ENCODE peak calls at places on chromosomes 2 and 18, in nine cellular contexts. W is psoas muscle; O is skeletal muscle cell; E is HAP-1; P is cardiac fibroblast; Z is aorta; V is fibroblast of the aortic adventitia; Y is CD4-positive, CD25-positive, alpha-beta regulatory T cell; K is upper lobe of right lung. D is an unnamed sample.

GRCh38 chr2:41294331-41294730 is 753.5 kb upstream of the PKDCC start:
- DNase-seq in Y (no peak), V (no peak), K (no peak), Z (no peak), E (no peak), O (no peak), P (peak), W (no peak), D (no peak)

GRCh38 chr2:2587364-2587763 is 256.3 kb upstream of the MYT1L start:
- DNase-seq in K (no peak), Y (no peak), Z (no peak), W (no peak), V (no peak), E (no peak), O (no peak), P (no peak), D (no peak)

GRCh38 chr2:159592446-159592845 is 23.9 kb downstream of the BAZ2B start:
- DNase-seq in E (no peak), Y (no peak), O (no peak), K (no peak), Z (no peak), P (peak), V (no peak), W (no peak), D (no peak)

GRCh38 chr18:79705272-79705671 is 25.7 kb downstream of the CTDP1 start:
- DNase-seq in Z (no peak), E (no peak), O (no peak), Y (no peak), K (no peak), P (no peak), W (no peak), V (no peak), D (no peak)

GRCh38 chr2:68134120-68134519 is 23.6 kb upstream of the PNO1 start:
- DNase-seq in P (no peak), K (no peak), Y (no peak), E (no peak), Z (no peak), W (no peak), V (no peak), O (no peak), D (no peak)

GRCh38 chr2:188596054-188596453 is 304.4 kb downstream of the GULP1 start:
- DNase-seq in W (no peak), K (no peak), O (no peak), E (no peak), V (no peak), Z (no peak), P (peak), Y (no peak), D (peak)

GRCh38 chr18:46464926-46465655 is 191.9 kb downstream of the LOXHD1 start:
- DNase-seq in W (no peak), Y (no peak), K (no peak), P (no peak), E (no peak), V (no peak), Z (no peak), O (no peak), D (no peak)

GRCh38 chr2:41160439-41160838 is 708.5 kb upstream of the SLC8A1 start:
- DNase-seq in K (no peak), E (no peak), O (no peak), V (no peak), Z (no peak), P (no peak), Y (peak), W (no peak), D (no peak)

GRCh38 chr2:18787726-18788125 is 198.4 kb upstream of the NT5C1B start:
- DNase-seq in K (no peak), V (no peak), W (no peak), Y (no peak), O (no peak), Z (no peak), P (peak), E (no peak), D (no peak)

GRCh38 chr2:61816480-61817355 is 37.1 kb downstream of the FAM161A start:
- DNase-seq in E (no peak), V (no peak), Y (no peak), P (no peak), K (no peak), Z (no peak), W (no peak), O (no peak), D (no peak)

GRCh38 chr2:96856776-96857673 is 791 bp downstream of the ANKRD39 start:
- DNase-seq in K (no peak), Z (peak), E (peak), O (no peak), Y (peak), V (peak), P (peak), W (no peak), D (peak)

GRCh38 chr18:12604445-12605007 is 53.4 kb downstream of the SPIRE1 start:
- DNase-seq in W (no peak), V (no peak), Z (no peak), E (no peak), O (no peak), K (no peak), P (no peak), Y (no peak), D (peak)

GRCh38 chr18:6328624-6329016 is 86.1 kb downstream of the L3MBTL4 start:
- DNase-seq in V (no peak), K (no peak), Z (no peak), Y (no peak), W (no peak), O (no peak), E (no peak), P (no peak), D (no peak)

GRCh38 chr18:54607213-54607934 is 16.3 kb downstream of the DYNAP start:
- DNase-seq in O (no peak), V (peak), P (peak), W (no peak), Y (no peak), Z (no peak), K (no peak), E (peak), D (no peak)

GRCh38 chr18:72460210-72460680 is 83.9 kb downstream of the CBLN2 start:
- DNase-seq in O (peak), Y (no peak), P (no peak), K (no peak), V (no peak), E (no peak), W (no peak), Z (no peak), D (no peak)

GRCh38 chr2:217433522-217433921 is 569.3 kb downstream of the TNS1 start:
- DNase-seq in K (no peak), E (no peak), V (no peak), Y (no peak), P (no peak), Z (no peak), W (no peak), O (no peak), D (no peak)

GRCh38 chr2:189954989-189955388 is 107.5 kb downstream of the MSTN start:
- DNase-seq in E (no peak), W (no peak), O (no peak), P (no peak), V (no peak), K (no peak), Y (no peak), Z (no peak), D (no peak)

GRCh38 chr18:46448347-46448746 is 208.7 kb downstream of the LOXHD1 start:
- DNase-seq in O (no peak), V (no peak), Y (no peak), P (no peak), E (no peak), K (no peak), W (no peak), Z (no peak), D (no peak)

GRCh38 chr2:26483957-26484565 is 6.1 kb upstream of the OTOF start:
- DNase-seq in V (peak), Z (peak), Y (no peak), O (no peak), K (no peak), P (no peak), E (no peak), W (no peak), D (no peak)

GRCh38 chr2:218465987-218466633 is 47.2 kb downstream of the VIL1 start:
- DNase-seq in K (no peak), W (no peak), Z (no peak), Y (peak), O (no peak), P (peak), E (no peak), V (peak), D (peak)

GRCh38 chr2:27884546-27884945 is 5.6 kb downstream of the RBKS start:
- DNase-seq in K (no peak), Z (no peak), P (no peak), W (no peak), Y (no peak), V (no peak), E (no peak), O (no peak), D (no peak)

GRCh38 chr2:133674433-133675331 is 106.4 kb upstream of the NCKAP5 start:
- DNase-seq in Y (no peak), W (peak), O (peak), Z (no peak), K (peak), V (peak), P (peak), E (peak), D (peak)

GRCh38 chr2:43077876-43078275 is 148.5 kb downstream of the ZFP36L2 start:
- DNase-seq in Y (no peak), O (no peak), K (no peak), V (no peak), P (no peak), E (no peak), Z (no peak), W (no peak), D (no peak)

GRCh38 chr2:156400704-156401678 is 35.2 kb upstream of the GPD2 start:
- DNase-seq in Y (peak), Z (peak), V (peak), P (peak), E (peak), O (peak), K (peak), W (peak), D (peak)

GRCh38 chr2:186125156-186125555 is 360.9 kb upstream of the ZC3H15 start:
- DNase-seq in Z (no peak), V (peak), E (peak), O (no peak), W (no peak), K (no peak), Y (no peak), P (no peak), D (no peak)

GRCh38 chr2:219987830-219988229 is 360.4 kb downstream of the SLC4A3 start:
- DNase-seq in P (peak), V (peak), K (no peak), Y (no peak), E (no peak), W (no peak), Z (no peak), O (peak), D (peak)

GRCh38 chr2:103401621-103402020 is 639.8 kb downstream of the TMEM182 start:
- DNase-seq in K (no peak), E (no peak), V (no peak), Z (no peak), O (no peak), P (peak), Y (no peak), W (no peak), D (no peak)

GRCh38 chr2:75099521-75099922 is 99.8 kb downstream of the TACR1 start:
- DNase-seq in E (no peak), Y (no peak), W (no peak), P (no peak), O (no peak), Z (no peak), V (no peak), K (no peak), D (no peak)

GRCh38 chr2:28716265-28716865 is 35.3 kb upstream of the PPP1CB start:
- DNase-seq in K (no peak), V (peak), Y (no peak), W (peak), Z (no peak), E (no peak), O (peak), P (peak), D (peak)

GRCh38 chr18:35041752-35042379 is 653 bp downstream of the MAPRE2 start:
- DNase-seq in O (no peak), K (no peak), E (peak), W (no peak), V (no peak), Y (peak), Z (no peak), P (peak), D (no peak)

GRCh38 chr2:238238766-238239551 is 879 bp downstream of the HES6 start:
- DNase-seq in P (no peak), O (no peak), K (peak), W (peak), Z (no peak), Y (peak), V (no peak), E (no peak), D (no peak)
- H3K4me3 ChIP-seq in P (peak), O (peak), K (peak), W (peak), Z (peak), Y (no peak), V (peak), E (peak), D (peak)

DNA sequence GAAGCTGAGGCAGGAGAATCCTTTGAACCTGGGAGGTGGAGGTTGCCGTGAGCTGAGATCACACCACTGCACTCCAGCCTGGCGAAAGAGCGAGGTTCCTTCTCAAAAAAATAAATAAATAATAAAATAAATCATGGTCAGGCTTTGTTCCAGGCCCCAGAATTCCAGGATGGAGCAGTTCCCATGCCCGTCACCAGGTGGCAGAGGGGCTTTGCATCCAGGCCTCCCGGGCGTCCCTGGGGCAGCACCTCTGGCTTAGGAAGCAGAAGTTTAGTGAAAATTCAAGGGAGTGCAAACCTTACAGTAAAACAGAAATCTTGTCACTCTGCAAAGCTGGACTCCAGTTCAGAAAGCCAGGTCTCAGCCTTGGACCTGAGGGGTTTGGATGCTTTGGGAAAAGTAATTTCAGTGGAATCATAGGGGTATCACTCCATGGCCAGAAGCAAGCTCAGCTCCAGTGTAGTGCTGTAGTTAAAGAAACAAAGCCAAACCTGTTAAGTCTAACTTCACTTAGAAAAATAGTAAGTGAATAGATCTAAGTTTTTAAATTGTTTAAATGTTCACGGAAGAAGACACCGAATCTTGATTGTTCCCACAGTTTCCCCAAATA is 512.7 kb downstream of the CMPK2 start:
- DNase-seq in Z (no peak), Y (no peak), V (peak), W (peak), O (no peak), P (no peak), E (no peak), K (peak), D (no peak)
- H3K4me3 ChIP-seq in Z (no peak), Y (no peak), V (no peak), W (no peak), O (no peak), P (no peak), E (no peak), K (no peak), D (no peak)

DNA sequence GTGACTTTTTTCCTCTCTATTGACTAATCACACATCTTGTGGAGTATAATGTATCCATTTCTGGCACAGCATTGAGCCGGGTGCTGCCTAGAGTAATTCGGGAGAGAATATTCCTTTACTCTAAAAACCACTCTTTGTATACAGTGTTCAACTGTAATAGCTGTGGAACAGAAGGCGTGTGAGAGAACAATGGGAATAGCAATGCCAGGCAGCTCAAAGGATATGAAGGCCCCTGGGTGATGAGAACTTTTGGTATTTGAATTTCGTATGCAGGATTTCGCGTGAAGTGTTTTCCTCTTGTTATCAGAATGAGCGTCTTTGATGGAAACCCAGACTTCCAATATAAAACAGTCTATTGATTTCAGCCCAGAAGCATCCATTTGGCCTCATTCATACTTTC is 84.6 kb upstream of the MAP3K20 start:
- DNase-seq in K (no peak), Y (no peak), E (peak), Z (no peak), V (no peak), W (no peak), P (no peak), O (no peak), D (no peak)
- H3K4me3 ChIP-seq in K (no peak), Y (no peak), E (no peak), Z (no peak), V (no peak), W (no peak), P (no peak), O (no peak), D (no peak)

GRCh38 chr2:100212820-100213219 is 70.4 kb upstream of the AFF3 start:
- DNase-seq in O (no peak), Y (no peak), K (no peak), E (no peak), P (no peak), Z (no peak), W (no peak), V (no peak), D (no peak)
- H3K4me3 ChIP-seq in O (no peak), Y (no peak), K (no peak), E (no peak), P (no peak), Z (no peak), W (no peak), V (no peak), D (no peak)

GRCh38 chr2:239139101-239139500 is 261.7 kb downstream of the HDAC4 start:
- DNase-seq in V (no peak), E (no peak), K (no peak), O (no peak), Y (no peak), W (peak), P (no peak), Z (no peak), D (no peak)
- H3K4me3 ChIP-seq in V (no peak), E (no peak), K (no peak), O (no peak), Y (no peak), W (no peak), P (no peak), Z (no peak), D (no peak)

GRCh38 chr18:25164211-25164836 is 187.6 kb downstream of the ZNF521 start:
- DNase-seq in E (no peak), K (no peak), Y (no peak), Z (no peak), P (no peak), V (peak), W (no peak), O (no peak), D (no peak)
- H3K4me3 ChIP-seq in E (no peak), K (peak), Y (peak), Z (no peak), P (peak), V (peak), W (peak), O (peak), D (no peak)

GRCh38 chr2:235605306-235605998 is 111.6 kb downstream of the AGAP1 start:
- DNase-seq in K (no peak), O (peak), V (peak), P (peak), Z (peak), W (peak), E (no peak), Y (peak), D (peak)
- H3K4me3 ChIP-seq in K (no peak), O (peak), V (peak), P (peak), Z (no peak), W (no peak), E (no peak), Y (no peak), D (no peak)

GRCh38 chr2:199465390-199465789 is 7.7 kb upstream of the SATB2 start:
- DNase-seq in W (no peak), V (no peak), E (no peak), Z (no peak), P (no peak), Y (no peak), K (no peak), O (no peak), D (no peak)

GRCh38 chr2:199466704-199467461 is 9.1 kb upstream of the SATB2 start:
- DNase-seq in O (no peak), Y (no peak), K (no peak), W (no peak), P (no peak), E (no peak), V (no peak), Z (no peak), D (no peak)

GRCh38 chr2:199467462-199467822 is 9.7 kb upstream of the SATB2 start:
- DNase-seq in V (no peak), Y (no peak), K (no peak), E (no peak), W (no peak), P (no peak), Z (no peak), O (no peak), D (no peak)

GRCh38 chr2:199464614-199465352 is 7.0 kb upstream of the SATB2 start:
- DNase-seq in Z (no peak), E (no peak), O (no peak), W (no peak), P (no peak), V (no peak), Y (no peak), K (no peak), D (no peak)

GRCh38 chr2:199465988-199466703 is 8.4 kb upstream of the SATB2 start:
- DNase-seq in O (no peak), E (no peak), Y (no peak), P (no peak), K (no peak), Z (no peak), V (no peak), W (no peak), D (no peak)
- H3K4me3 ChIP-seq in O (no peak), E (no peak), Y (no peak), P (no peak), K (no peak), Z (no peak), V (no peak), W (no peak), D (no peak)

GRCh38 chr2:205352593-205352992 is 329.7 kb upstream of the NRP2 start:
- DNase-seq in P (peak), O (peak), W (no peak), V (peak), Z (no peak), E (no peak), Y (no peak), K (no peak), D (no peak)

GRCh38 chr2:205343103-205343502 is 339.2 kb upstream of the NRP2 start:
- DNase-seq in Z (no peak), V (peak), E (no peak), W (no peak), O (no peak), P (no peak), K (no peak), Y (no peak), D (no peak)

GRCh38 chr2:205352120-205352519 is 330.2 kb upstream of the NRP2 start:
- DNase-seq in Z (no peak), O (no peak), P (no peak), K (no peak), W (no peak), V (no peak), Y (no peak), E (no peak), D (no peak)

GRCh38 chr2:205347899-205348298 is 334.4 kb upstream of the NRP2 start:
- DNase-seq in Z (no peak), E (no peak), V (no peak), P (no peak), Y (no peak), O (no peak), K (no peak), W (no peak), D (no peak)
- H3K4me3 ChIP-seq in Z (no peak), E (no peak), V (no peak), P (no peak), Y (no peak), O (no peak), K (no peak), W (no peak), D (no peak)